ENCODE peak calls at places on chromosome X, in nine cellular contexts. E is SK-N-SH, N is GM23248, P is OCI-LY7, C is mammary epithelial cell, W is K562, F is PC-3, B is HepG2, K is fibroblast of lung. I is an unnamed sample.

GRCh38 chrX:128106630-128107029 is 54.4 kb upstream of the ACTRT1 start:
- DNase-seq in E (peak), N (no peak), P (peak), C (no peak), W (peak), F (peak), B (peak), K (no peak), I (no peak)

GRCh38 chrX:119495734-119496520 is 27.7 kb downstream of the SLC25A5 start:
- DNase-seq in E (no peak), N (no peak), P (peak), C (no peak), W (no peak), F (no peak), B (peak), K (no peak), I (no peak)

GRCh38 chrX:112235547-112235946 is 153.0 kb upstream of the TRPC5 start:
- DNase-seq in E (no peak), N (no peak), P (no peak), C (no peak), W (no peak), F (no peak), B (no peak), K (no peak), I (no peak)

GRCh38 chrX:153379971-153380581 is 21.1 kb downstream of the PNMA6E start:
- DNase-seq in E (peak), N (no peak), P (no peak), C (no peak), W (peak), F (no peak), B (no peak), K (no peak), I (no peak)

GRCh38 chrX:53481093-53481492 is 46.9 kb upstream of the HSD17B10 start:
- DNase-seq in E (no peak), N (peak), P (no peak), C (no peak), W (peak), F (peak), B (no peak), K (no peak), I (no peak)

GRCh38 chrX:92232182-92232581 is 453.0 kb downstream of the PCDH11X start:
- DNase-seq in E (peak), N (peak), P (no peak), C (no peak), W (no peak), F (peak), B (peak), K (peak), I (no peak)

GRCh38 chrX:8815460-8816065 is 14.4 kb upstream of the FAM9A start:
- DNase-seq in E (peak), N (peak), P (peak), C (peak), W (peak), F (peak), B (peak), K (peak), I (no peak)

GRCh38 chrX:135923353-135923752 is 29.8 kb downstream of the SAGE1 start:
- DNase-seq in E (no peak), N (no peak), P (peak), C (no peak), W (peak), F (peak), B (no peak), K (no peak), I (peak)

GRCh38 chrX:74119016-74119910 is 184.7 kb upstream of the ZCCHC13 start:
- DNase-seq in E (no peak), N (peak), P (no peak), C (peak), W (no peak), F (peak), B (no peak), K (peak), I (peak)

GRCh38 chrX:136030357-136031225 is 45.4 kb downstream of the SLC9A6 start:
- DNase-seq in E (no peak), N (peak), P (no peak), C (no peak), W (no peak), F (no peak), B (no peak), K (peak), I (no peak)

GRCh38 chrX:132968282-132968681 is 9.9 kb upstream of the HS6ST2 start:
- DNase-seq in E (no peak), N (no peak), P (no peak), C (no peak), W (no peak), F (no peak), B (no peak), K (no peak), I (peak)

GRCh38 chrX:150455220-150455618 is 92.1 kb downstream of the MAMLD1 start:
- DNase-seq in E (no peak), N (no peak), P (no peak), C (no peak), W (no peak), F (no peak), B (no peak), K (peak), I (no peak)

GRCh38 chrX:10098235-10098819 is 58.4 kb upstream of the CLCN4 start:
- DNase-seq in E (no peak), N (peak), P (peak), C (no peak), W (no peak), F (no peak), B (no peak), K (no peak), I (no peak)

GRCh38 chrX:94178145-94178790 is 504.3 kb downstream of the FAM133A start:
- DNase-seq in E (no peak), N (peak), P (no peak), C (peak), W (no peak), F (peak), B (no peak), K (no peak), I (peak)

GRCh38 chrX:152635941-152636340 is 1.8 kb upstream of the GABRQ start:
- DNase-seq in E (peak), N (peak), P (peak), C (peak), W (peak), F (peak), B (peak), K (peak), I (peak)

GRCh38 chrX:9539611-9540387 is 74.9 kb downstream of the TBL1X start:
- DNase-seq in E (no peak), N (no peak), P (no peak), C (no peak), W (no peak), F (no peak), B (no peak), K (no peak), I (no peak)

GRCh38 chrX:8424941-8425340 is 39.7 kb upstream of the VCX3B start:
- DNase-seq in E (no peak), N (no peak), P (no peak), C (peak), W (no peak), F (no peak), B (no peak), K (no peak), I (no peak)

GRCh38 chrX:44080083-44080482 is 106.9 kb upstream of the NDP start:
- DNase-seq in E (no peak), N (no peak), P (no peak), C (no peak), W (no peak), F (no peak), B (no peak), K (no peak), I (no peak)

GRCh38 chrX:45669715-45670360 is 469.2 kb upstream of the DIPK2B start:
- DNase-seq in E (no peak), N (peak), P (no peak), C (no peak), W (no peak), F (no peak), B (no peak), K (peak), I (no peak)

GRCh38 chrX:46216406-46216805 is 328.8 kb downstream of the ZNF674 start:
- DNase-seq in E (no peak), N (no peak), P (no peak), C (no peak), W (no peak), F (no peak), B (no peak), K (no peak), I (no peak)

GRCh38 chrX:150150081-150150779 is 211.9 kb upstream of the EOLA2 start:
- DNase-seq in E (no peak), N (no peak), P (no peak), C (no peak), W (no peak), F (no peak), B (no peak), K (no peak), I (no peak)

GRCh38 chrX:3448563-3448962 is 102.1 kb upstream of the MXRA5 start:
- DNase-seq in E (no peak), N (no peak), P (no peak), C (no peak), W (no peak), F (no peak), B (no peak), K (no peak), I (no peak)

GRCh38 chrX:131746491-131746968 is 202.7 kb downstream of the OR13H1 start:
- DNase-seq in E (peak), N (no peak), P (peak), C (peak), W (peak), F (peak), B (no peak), K (no peak), I (peak)

GRCh38 chrX:40108084-40108958 is 10.6 kb upstream of the BCOR start:
- DNase-seq in E (no peak), N (peak), P (no peak), C (no peak), W (peak), F (peak), B (peak), K (peak), I (no peak)

GRCh38 chrX:153971632-153972367 is at the start of gene HCFC1:
- DNase-seq in E (peak), N (peak), P (peak), C (peak), W (peak), F (peak), B (peak), K (peak), I (peak)

GRCh38 chrX:153966841-153967535 is 4.6 kb downstream of the HCFC1 start:
- DNase-seq in E (no peak), N (peak), P (no peak), C (no peak), W (peak), F (no peak), B (no peak), K (no peak), I (no peak)

GRCh38 chrX:115966920-115967319 is 203.6 kb upstream of the AGTR2 start:
- DNase-seq in E (peak), N (peak), P (no peak), C (no peak), W (no peak), F (no peak), B (no peak), K (no peak), I (no peak)

GRCh38 chrX:68832516-68833447 is 4.0 kb downstream of the EFNB1 start:
- DNase-seq in E (no peak), N (no peak), P (no peak), C (no peak), W (no peak), F (no peak), B (no peak), K (no peak), I (no peak)

GRCh38 chrX:114462266-114462665 is 121.6 kb upstream of the HTR2C start:
- DNase-seq in E (no peak), N (no peak), P (no peak), C (no peak), W (no peak), F (no peak), B (no peak), K (no peak), I (no peak)

GRCh38 chrX:152575331-152575730 is 62.4 kb upstream of the GABRQ start:
- DNase-seq in E (no peak), N (no peak), P (no peak), C (peak), W (no peak), F (no peak), B (no peak), K (no peak), I (no peak)

GRCh38 chrX:153474718-153475117 is 4.3 kb upstream of the HAUS7 start:
- DNase-seq in E (no peak), N (peak), P (no peak), C (no peak), W (peak), F (peak), B (no peak), K (peak), I (peak)

GRCh38 chrX:25014366-25014838 is 1.4 kb downstream of the ARX start:
- DNase-seq in E (no peak), N (no peak), P (no peak), C (no peak), W (no peak), F (no peak), B (no peak), K (no peak), I (no peak)

GRCh38 chrX:54483946-54484345 is 12.1 kb downstream of the FGD1 start:
- DNase-seq in E (no peak), N (peak), P (no peak), C (no peak), W (no peak), F (no peak), B (no peak), K (no peak), I (no peak)

GRCh38 chrX:154051210-154051810 is 31.6 kb upstream of the IRAK1 start:
- DNase-seq in E (peak), N (peak), P (peak), C (peak), W (peak), F (peak), B (peak), K (peak), I (peak)

GRCh38 chrX:102516314-102516936 is at the start of gene TMSB15A:
- DNase-seq in E (peak), N (peak), P (no peak), C (peak), W (peak), F (peak), B (no peak), K (peak), I (peak)

GRCh38 chrX:46376246-46376885 is 168.9 kb downstream of the ZNF674 start:
- DNase-seq in E (no peak), N (peak), P (peak), C (peak), W (peak), F (peak), B (peak), K (peak), I (peak)

GRCh38 chrX:56995271-56995994 is at the start of gene SPIN3:
- DNase-seq in E (peak), N (peak), P (no peak), C (peak), W (peak), F (peak), B (peak), K (peak), I (peak)

DNA sequence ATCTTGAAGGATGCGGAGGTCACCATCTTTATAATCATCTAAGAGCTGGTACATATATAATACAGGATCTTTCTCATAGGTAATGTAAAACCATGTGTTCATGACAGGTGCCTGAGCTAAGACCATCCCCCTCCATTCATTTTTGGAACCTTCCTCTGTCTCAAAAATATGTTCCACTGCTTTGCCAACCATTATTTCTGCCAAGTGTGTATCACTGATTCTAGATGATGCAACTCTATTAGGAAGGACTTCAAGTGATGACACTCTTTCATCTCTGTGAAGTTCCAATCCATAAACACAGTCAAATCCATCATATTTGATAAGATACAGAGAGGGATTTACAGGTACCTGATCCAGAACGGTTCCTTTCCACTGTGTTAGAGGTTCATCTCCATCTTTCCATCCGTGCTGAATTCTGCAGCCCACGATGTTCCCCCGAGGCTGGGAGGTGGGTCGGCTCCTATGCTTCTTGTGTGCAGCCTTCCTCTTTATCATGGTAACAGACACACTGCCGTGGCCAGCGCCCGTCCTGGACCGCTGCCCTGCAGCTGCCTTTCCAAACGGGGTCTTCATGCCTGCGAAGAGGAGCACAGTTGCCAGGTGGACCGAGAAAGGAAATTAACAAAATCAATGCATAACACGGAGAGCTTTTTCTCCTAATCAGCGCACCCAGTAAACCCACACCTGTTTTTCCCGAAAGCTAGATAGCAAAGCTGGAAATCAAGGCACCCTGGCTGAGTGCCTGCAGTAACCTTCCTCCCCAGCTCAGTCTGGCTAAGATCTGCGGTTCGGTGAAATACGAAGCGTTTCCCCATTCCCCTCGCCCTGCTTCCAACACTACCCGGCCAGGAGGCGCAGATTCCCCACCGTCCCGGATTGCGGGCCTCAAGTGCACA is 718 bp downstream of the SPIN3 start:
- DNase-seq in E (peak), N (peak), P (no peak), C (no peak), W (no peak), F (no peak), B (no peak), K (no peak), I (no peak)
- H3K4me2 ChIP-seq in E (peak), N (peak), P (peak), C (peak), W (peak), F (peak), B (peak), K (peak), I (peak)

GRCh38 chrX:71671043-71671829 is 3.9 kb downstream of the LOC101059915 start:
- DNase-seq in E (no peak), N (no peak), P (no peak), C (peak), W (no peak), F (peak), B (no peak), K (no peak), I (no peak)

GRCh38 chrX:71671938-71672337 is 4.6 kb downstream of the LOC101059915 start:
- DNase-seq in E (no peak), N (no peak), P (no peak), C (no peak), W (no peak), F (no peak), B (no peak), K (no peak), I (no peak)

GRCh38 chrX:71667328-71668247 is at the start of gene LOC101059915:
- DNase-seq in E (no peak), N (no peak), P (no peak), C (no peak), W (peak), F (no peak), B (no peak), K (no peak), I (no peak)

GRCh38 chrX:71668248-71668595 is 876 bp downstream of the LOC101059915 start:
- DNase-seq in E (no peak), N (no peak), P (no peak), C (no peak), W (no peak), F (no peak), B (no peak), K (no peak), I (no peak)

DNA sequence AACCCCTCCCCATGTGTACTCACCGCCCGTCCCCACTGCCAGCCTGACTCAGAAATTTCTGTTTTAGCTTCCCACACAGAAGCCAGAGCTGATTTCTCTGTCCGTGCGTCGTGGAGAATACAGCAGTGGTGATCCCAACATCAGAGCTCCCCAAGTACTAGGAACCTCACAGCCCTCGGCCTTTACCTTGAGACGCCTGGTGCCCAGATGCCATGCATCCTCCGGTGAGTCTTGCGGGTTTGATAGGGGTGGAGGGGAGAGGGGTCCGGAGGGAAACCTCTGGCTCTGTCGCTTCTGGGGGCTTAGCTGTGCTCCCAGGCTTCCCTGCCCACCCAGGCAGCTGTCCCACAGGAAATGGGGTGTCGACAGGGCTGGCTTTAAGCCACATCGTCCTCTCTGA is 2.1 kb downstream of the LOC101059915 start:
- DNase-seq in E (no peak), N (no peak), P (no peak), C (no peak), W (no peak), F (no peak), B (no peak), K (no peak), I (no peak)
- H3K4me2 ChIP-seq in E (no peak), N (no peak), P (no peak), C (no peak), W (no peak), F (no peak), B (no peak), K (no peak), I (no peak)

GRCh38 chrX:28010875-28011274 is 29.6 kb upstream of the DCAF8L1 start:
- DNase-seq in E (no peak), N (no peak), P (no peak), C (no peak), W (no peak), F (no peak), B (no peak), K (no peak), I (no peak)

GRCh38 chrX:28015993-28016392 is 34.7 kb upstream of the DCAF8L1 start:
- DNase-seq in E (no peak), N (no peak), P (no peak), C (no peak), W (no peak), F (no peak), B (no peak), K (no peak), I (no peak)

GRCh38 chrX:28022371-28022770 is 41.1 kb upstream of the DCAF8L1 start:
- DNase-seq in E (no peak), N (no peak), P (no peak), C (peak), W (no peak), F (no peak), B (no peak), K (no peak), I (no peak)

GRCh38 chrX:28016823-28017222 is 35.6 kb upstream of the DCAF8L1 start:
- DNase-seq in E (no peak), N (no peak), P (no peak), C (peak), W (no peak), F (no peak), B (no peak), K (no peak), I (no peak)
- H3K4me2 ChIP-seq in E (no peak), N (no peak), P (no peak), C (peak), W (no peak), F (no peak), B (no peak), K (no peak), I (no peak)

DNA sequence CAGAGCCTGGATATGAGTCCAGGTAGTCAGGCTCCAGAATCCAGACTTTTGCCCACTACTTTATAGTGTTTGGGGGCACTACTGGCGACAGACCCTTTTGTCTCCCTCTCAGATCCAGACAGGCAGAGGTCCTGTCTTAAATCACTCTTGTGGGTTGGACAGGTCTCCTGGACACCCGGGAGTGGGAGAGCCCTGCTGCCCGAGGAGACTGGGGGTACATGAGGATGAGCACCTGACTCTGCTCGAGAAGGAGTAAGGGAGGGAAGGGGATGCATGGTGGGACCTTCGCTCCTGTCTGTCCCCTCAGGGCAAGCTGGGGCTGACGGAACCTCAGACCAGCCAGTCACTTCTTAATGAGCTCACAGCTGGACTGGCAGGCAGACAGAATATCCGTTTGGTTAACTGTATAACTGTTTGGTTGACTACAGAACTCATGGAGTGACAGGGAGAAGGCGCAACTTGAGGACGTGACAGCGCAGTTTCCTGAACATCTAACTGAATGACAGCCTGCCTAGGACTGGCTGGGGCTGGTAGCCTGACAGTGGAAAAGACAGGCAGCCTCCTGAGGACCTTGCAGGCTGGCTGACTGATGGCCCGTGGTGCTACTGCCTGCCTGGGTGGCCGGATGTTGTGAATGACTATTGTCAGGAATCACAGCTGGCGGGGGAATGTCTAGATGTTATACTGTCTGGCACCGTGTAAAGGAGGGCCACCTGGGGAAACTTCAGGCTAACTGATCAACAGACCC is 1.6 kb upstream of the SUV39H1 start:
- DNase-seq in E (no peak), N (no peak), P (no peak), C (no peak), W (no peak), F (no peak), B (no peak), K (no peak), I (no peak)
- H3K4me2 ChIP-seq in E (peak), N (no peak), P (peak), C (no peak), W (peak), F (peak), B (peak), K (peak), I (peak)